ENCODE peak calls at places on chromosomes 6 and 20, in eight cellular contexts. S is cardiac muscle cell, D is MM.1S, B is tibial nerve, Q is GM13976, O is HL-60, J is endothelial cell, X is HFFc6. U is an unnamed sample.

GRCh38 chr20:45087814-45088213 is 13.1 kb downstream of the KCNS1 start:
- DNase-seq in X (peak), S (no peak), D (no peak), Q (no peak), J (no peak), O (no peak), B (no peak), U (no peak)

GRCh38 chr20:24693466-24694156 is 224.2 kb downstream of the SYNDIG1 start:
- DNase-seq in J (no peak), D (no peak), B (no peak), X (no peak), Q (no peak), S (no peak), O (no peak), U (peak)

GRCh38 chr20:46946796-46947195 is 52.2 kb downstream of the EYA2 start:
- DNase-seq in B (no peak), J (no peak), O (no peak), Q (no peak), D (no peak), X (no peak), S (no peak), U (no peak)

GRCh38 chr20:40956926-40957760 is 71.5 kb upstream of the TOP1 start:
- DNase-seq in Q (peak), J (no peak), B (no peak), X (no peak), S (no peak), O (no peak), D (no peak), U (no peak)

GRCh38 chr6:151242420-151242841 is 2.7 kb downstream of the AKAP12 start:
- DNase-seq in S (no peak), Q (no peak), B (no peak), J (no peak), X (no peak), D (no peak), O (no peak), U (peak)

GRCh38 chr6:51600514-51600913 is 486.9 kb downstream of the PKHD1 start:
- DNase-seq in O (no peak), S (no peak), J (no peak), X (no peak), D (no peak), B (no peak), Q (no peak), U (no peak)

GRCh38 chr20:13492001-13492480 is 146.7 kb downstream of the TASP1 start:
- DNase-seq in S (peak), Q (no peak), D (no peak), J (peak), X (peak), B (peak), O (no peak), U (no peak)

GRCh38 chr6:101150226-101150625 is 243.3 kb upstream of the GRIK2 start:
- DNase-seq in O (no peak), Q (no peak), B (no peak), S (no peak), J (no peak), D (no peak), X (no peak), U (no peak)

GRCh38 chr6:3209114-3210023 is 18.1 kb downstream of the TUBB2B start:
- DNase-seq in Q (peak), J (no peak), S (peak), B (no peak), X (peak), O (no peak), D (no peak), U (no peak)

GRCh38 chr20:47230811-47231256 is 125.7 kb downstream of the ZMYND8 start:
- DNase-seq in X (peak), J (no peak), O (no peak), B (no peak), S (no peak), D (no peak), Q (no peak), U (no peak)

GRCh38 chr6:33689879-33690278 is 21.6 kb downstream of the UQCC2 start:
- DNase-seq in Q (no peak), S (no peak), X (peak), O (no peak), B (no peak), D (no peak), J (no peak), U (no peak)

GRCh38 chr6:148857817-148858390 is 111.1 kb downstream of the UST start:
- DNase-seq in O (no peak), X (peak), J (no peak), S (no peak), B (no peak), Q (no peak), D (no peak), U (no peak)

GRCh38 chr6:87407531-87407895 is 259 bp upstream of the CFAP206 start:
- DNase-seq in D (peak), X (peak), Q (no peak), B (no peak), S (no peak), J (no peak), O (no peak), U (no peak)

GRCh38 chr6:147530132-147531060 is 21.9 kb downstream of the SAMD5 start:
- DNase-seq in X (no peak), Q (no peak), J (no peak), S (no peak), B (no peak), D (peak), O (peak), U (no peak)

GRCh38 chr6:116680880-116681672 is at the start of gene KPNA5:
- DNase-seq in O (peak), X (peak), Q (peak), B (peak), S (peak), J (peak), D (peak), U (peak)

GRCh38 chr20:558117-558516 is 14.5 kb upstream of the CSNK2A1 start:
- DNase-seq in S (no peak), Q (no peak), B (no peak), X (no peak), O (no peak), J (no peak), D (no peak), U (no peak)

GRCh38 chr20:58875541-58876134 is 23.1 kb downstream of the GNAS start:
- DNase-seq in J (no peak), X (peak), S (no peak), O (no peak), D (no peak), B (no peak), Q (no peak), U (no peak)

GRCh38 chr20:40431611-40432010 is 257.4 kb downstream of the MAFB start:
- DNase-seq in B (no peak), O (no peak), X (no peak), S (no peak), J (no peak), D (no peak), Q (no peak), U (no peak)

GRCh38 chr6:33609444-33610034 is 11.6 kb upstream of the ITPR3 start:
- DNase-seq in S (no peak), Q (no peak), B (no peak), X (peak), D (no peak), O (no peak), J (no peak), U (no peak)

GRCh38 chr6:169639653-169640278 is 62.1 kb downstream of the WDR27 start:
- DNase-seq in O (no peak), J (no peak), S (no peak), B (no peak), D (no peak), Q (no peak), X (no peak), U (no peak)

GRCh38 chr6:169638915-169639314 is 62.9 kb downstream of the WDR27 start:
- DNase-seq in S (no peak), B (no peak), Q (no peak), X (no peak), O (no peak), J (no peak), D (no peak), U (no peak)

GRCh38 chr6:169640983-169641382 is 60.8 kb downstream of the WDR27 start:
- DNase-seq in B (no peak), J (no peak), Q (no peak), O (no peak), S (no peak), X (no peak), D (no peak), U (no peak)

GRCh38 chr6:169641461-169642085 is 60.3 kb downstream of the WDR27 start:
- DNase-seq in X (no peak), O (no peak), S (no peak), D (no peak), J (no peak), B (no peak), Q (no peak), U (no peak)

GRCh38 chr6:169640347-169640972 is 61.4 kb downstream of the WDR27 start:
- DNase-seq in O (no peak), S (no peak), B (no peak), D (no peak), Q (no peak), X (peak), J (no peak), U (no peak)
- TF ChIP-seq CTCF in O (no peak), S (no peak), B (no peak), D (no peak), Q (no peak), X (peak), J (no peak), U (no peak)

DNA sequence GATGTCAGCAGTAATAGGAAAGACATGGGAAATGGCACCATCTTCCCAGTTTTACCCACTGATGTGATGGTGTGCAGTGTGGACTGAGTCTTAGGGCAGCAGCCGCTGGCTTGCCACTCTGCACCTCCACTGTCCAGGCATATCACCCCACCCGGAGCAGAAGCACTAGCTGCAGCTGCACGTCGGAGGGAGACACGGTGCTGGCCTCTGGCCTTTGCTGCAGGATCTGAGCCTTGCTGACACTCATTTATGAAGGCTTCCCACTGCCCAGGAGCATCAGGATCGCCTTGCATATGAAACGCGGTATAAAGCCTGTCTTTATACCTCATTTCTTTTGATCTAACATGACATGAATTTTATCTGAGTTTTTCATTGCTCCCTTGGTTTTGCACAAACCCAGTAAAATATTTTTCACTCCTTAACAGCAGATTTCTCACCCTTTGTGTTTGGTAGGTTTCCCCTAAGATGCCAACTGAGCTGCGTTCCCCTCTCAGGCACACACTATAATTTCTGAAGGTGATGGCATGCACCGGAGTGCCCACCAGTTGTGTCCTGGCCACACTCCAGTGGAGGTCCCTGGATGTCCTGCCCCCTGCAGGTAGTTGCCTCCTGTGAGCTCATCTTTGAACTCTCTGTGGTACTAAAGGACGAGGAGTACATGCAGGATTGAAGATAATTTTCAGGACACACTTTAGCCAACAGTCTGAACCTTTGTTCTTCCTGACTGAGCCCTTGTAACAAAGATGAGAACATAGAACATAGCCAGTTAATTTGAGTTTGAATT is 8.9 kb upstream of the EXOC2 start:
- DNase-seq in X (no peak), O (no peak), D (no peak), S (no peak), Q (no peak), B (no peak), J (peak), U (no peak)
- TF ChIP-seq CTCF in X (peak), O (no peak), D (peak), S (peak), Q (no peak), B (no peak), J (peak), U (no peak)

GRCh38 chr20:8305449-8305978 is 173.4 kb downstream of the PLCB1 start:
- DNase-seq in B (no peak), D (peak), O (peak), S (peak), Q (peak), X (peak), J (peak), U (peak)
- TF ChIP-seq CTCF in B (peak), D (peak), O (peak), S (peak), Q (peak), X (peak), J (peak), U (peak)

DNA sequence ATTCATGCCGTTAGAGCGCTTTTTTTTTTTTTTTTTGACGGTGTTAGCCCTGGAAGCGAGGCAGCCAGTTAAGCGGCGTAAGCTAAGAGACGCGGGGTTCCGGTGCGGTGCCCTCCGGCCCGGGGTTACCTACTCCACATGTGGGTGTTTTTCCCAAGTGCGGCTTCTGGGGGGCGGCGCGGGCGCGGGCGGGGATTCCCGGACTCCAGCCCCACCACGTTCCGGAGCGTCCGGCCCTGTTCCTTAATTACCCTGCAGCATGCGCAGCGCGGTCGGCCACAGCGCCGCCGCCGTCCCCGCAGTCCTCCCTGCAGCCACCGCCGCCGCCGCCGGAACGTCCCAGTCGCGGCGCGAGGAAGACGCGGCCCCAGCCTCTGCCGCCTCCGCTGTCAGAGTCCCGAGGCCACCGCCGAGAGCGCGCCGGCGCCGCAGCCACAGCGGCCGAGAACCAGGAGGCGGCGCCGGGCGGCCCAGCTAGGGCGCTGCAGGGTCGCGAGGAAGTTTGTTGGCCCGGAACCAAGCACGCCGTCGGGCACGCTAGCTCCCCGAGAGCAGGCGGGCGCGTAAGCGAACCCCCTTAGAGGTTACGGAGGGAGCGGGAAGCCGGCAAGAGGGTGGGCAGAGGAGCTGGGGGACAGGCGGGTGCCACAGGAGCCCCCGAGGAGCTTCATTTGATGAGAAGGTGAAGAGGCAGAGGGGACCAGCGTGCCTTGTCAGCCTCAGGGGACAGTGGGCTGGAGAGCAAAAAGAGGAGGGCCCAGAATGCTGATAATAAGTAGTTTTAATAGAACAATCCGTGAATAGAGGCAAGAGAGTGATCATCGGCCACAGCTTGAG is 937 bp downstream of the COL19A1 start:
- DNase-seq in J (peak), Q (peak), D (peak), S (peak), X (no peak), B (no peak), O (peak), U (peak)
- TF ChIP-seq CTCF in J (no peak), Q (peak), D (peak), S (no peak), X (no peak), B (peak), O (no peak), U (no peak)

U was measured in mesothelial cell of epicardium.